ENCODE peak calls at places on chromosomes 4 and X, in seven cellular contexts. L is mesendoderm, J is Ammon's horn, D is fibroblast of the aortic adventitia, V is H9, F is naive B cell, T is WTC11. H is an unnamed sample.

GRCh38 chr4:108030332-108030731 is 40.6 kb downstream of the HADH start:
- DNase-seq in D (peak), F (peak), T (peak), V (peak), L (peak), J (peak), H (peak)

GRCh38 chrX:39893417-39894338 is 204.1 kb downstream of the BCOR start:
- DNase-seq in V (no peak), T (no peak), J (no peak), F (no peak), D (no peak), L (no peak), H (no peak)

GRCh38 chrX:102659790-102660757 is 8.8 kb downstream of the GPRASP1 start:
- DNase-seq in J (peak), V (peak), D (peak), T (peak), L (peak), F (peak), H (peak)

GRCh38 chr4:15912236-15912635 is 26.3 kb downstream of the FGFBP1 start:
- DNase-seq in F (no peak), D (no peak), J (no peak), L (no peak), T (no peak), V (no peak), H (no peak)

GRCh38 chr4:88002786-88003185 is 4.6 kb upstream of the PKD2 start:
- DNase-seq in V (no peak), D (no peak), F (no peak), J (no peak), L (peak), T (no peak), H (no peak)

GRCh38 chrX:136781180-136781797 is 557 bp upstream of the ARHGEF6 start:
- DNase-seq in V (no peak), D (peak), L (no peak), T (no peak), F (no peak), J (no peak), H (no peak)

GRCh38 chr4:112938461-112939058 is 110.9 kb upstream of the ANK2 start:
- DNase-seq in V (no peak), L (peak), D (peak), F (no peak), J (peak), T (no peak), H (peak)

GRCh38 chr4:137543198-137543597 is 10.9 kb upstream of the PCDH18 start:
- DNase-seq in L (peak), T (peak), V (peak), J (no peak), D (no peak), F (no peak), H (no peak)

GRCh38 chr4:107050525-107051135 is 14.5 kb upstream of the DKK2 start:
- DNase-seq in V (no peak), D (peak), F (no peak), J (no peak), T (no peak), L (peak), H (no peak)

GRCh38 chrX:130738638-130739195 is 164.3 kb downstream of the ENOX2 start:
- DNase-seq in D (no peak), T (peak), L (no peak), F (no peak), J (no peak), V (peak), H (no peak)

GRCh38 chr4:80206541-80207171 is 9.4 kb downstream of the PRDM8 start:
- DNase-seq in J (no peak), T (no peak), V (no peak), L (peak), D (no peak), F (no peak), H (no peak)

GRCh38 chrX:98067611-98068010 is 1183.9 kb downstream of the RPA4 start:
- DNase-seq in D (no peak), J (peak), F (no peak), T (no peak), L (peak), V (no peak), H (no peak)

GRCh38 chrX:107736781-107737531 is 38.6 kb downstream of the TSC22D3 start:
- DNase-seq in F (no peak), D (no peak), V (peak), L (peak), J (no peak), T (peak), H (no peak)

GRCh38 chrX:118626346-118626745 is 101.1 kb upstream of the IL13RA1 start:
- DNase-seq in D (no peak), V (no peak), F (no peak), L (no peak), J (no peak), T (no peak), H (no peak)

GRCh38 chr4:124666496-124666895 is 46.0 kb downstream of the ANKRD50 start:
- DNase-seq in V (no peak), J (no peak), T (no peak), F (no peak), D (no peak), L (no peak), H (no peak)

GRCh38 chrX:136031626-136032025 is 46.4 kb downstream of the SLC9A6 start:
- DNase-seq in J (no peak), L (no peak), D (no peak), V (no peak), T (no peak), F (no peak), H (no peak)

GRCh38 chr4:81436096-81436495 is 35.6 kb downstream of the RASGEF1B start:
- DNase-seq in V (no peak), D (no peak), L (no peak), F (no peak), T (no peak), J (no peak), H (no peak)

GRCh38 chr4:19993222-19993621 is 258.5 kb upstream of the SLIT2 start:
- DNase-seq in L (no peak), D (peak), F (no peak), V (no peak), T (no peak), J (no peak), H (no peak)

GRCh38 chrX:153774576-153775292 is 6.1 kb upstream of the SRPK3 start:
- DNase-seq in D (no peak), L (no peak), V (no peak), T (no peak), F (no peak), J (no peak), H (no peak)

GRCh38 chr4:152316969-152317368 is 218.9 kb downstream of the FBXW7 start:
- DNase-seq in J (no peak), V (no peak), L (no peak), D (peak), F (no peak), T (no peak), H (peak)

GRCh38 chr4:41319553-41319952 is 62.8 kb downstream of the UCHL1 start:
- DNase-seq in J (no peak), V (no peak), F (no peak), D (no peak), L (peak), T (no peak), H (no peak)

GRCh38 chr4:118086334-118086733 is 52.0 kb downstream of the NDST3 start:
- DNase-seq in V (no peak), T (no peak), J (peak), L (peak), D (peak), F (no peak), H (peak)

GRCh38 chr4:109967798-109968520 is 55.3 kb downstream of the EGF start:
- DNase-seq in L (no peak), D (no peak), J (no peak), F (peak), T (no peak), V (no peak), H (no peak)

GRCh38 chr4:77076889-77077635 is 1.3 kb upstream of the CCNI start:
- DNase-seq in L (no peak), J (no peak), F (no peak), T (no peak), D (no peak), V (no peak), H (no peak)

GRCh38 chr4:52891743-52892142 is 29.6 kb downstream of the RASL11B start:
- DNase-seq in F (no peak), L (no peak), D (no peak), T (no peak), V (no peak), J (no peak), H (no peak)

GRCh38 chr4:186149872-186150271 is 41.5 kb upstream of the CYP4V2 start:
- DNase-seq in J (peak), D (peak), T (no peak), L (peak), F (no peak), V (peak), H (peak)

GRCh38 chr4:24813732-24814131 is 18.4 kb downstream of the SOD3 start:
- DNase-seq in V (no peak), L (no peak), D (no peak), J (no peak), T (no peak), F (no peak), H (no peak)

GRCh38 chr4:113952452-113953029 is 26.9 kb downstream of the ARSJ start:
- DNase-seq in F (peak), L (peak), V (peak), D (peak), J (peak), T (peak), H (no peak)